ENCODE peak calls at places on chromosomes 16 and 17, in eight cellular contexts. P, I, D, T, U, F, Y and M are unnamed samples. For H3K4me1, the result is how much of the 10 kb centered on the place peaks cover.

GRCh38 chr17:7363311-7363710 is 8.4 kb downstream of the TMEM95 start:
- DNase-seq in Y (no peak), U (peak), F (no peak), P (no peak), D (no peak), I (no peak), T (no peak), M (no peak)

GRCh38 chr17:12673788-12674187 is 8.1 kb downstream of the MYOCD start:
- DNase-seq in P (no peak), D (no peak), I (no peak), T (no peak), F (no peak), U (no peak), Y (no peak), M (no peak)

GRCh38 chr17:1060991-1061390 is 64.1 kb downstream of the TIMM22 start:
- DNase-seq in P (no peak), Y (no peak), D (no peak), U (no peak), T (peak), I (peak), F (peak), M (no peak)

GRCh38 chr17:75654176-75654575 is 12.8 kb downstream of the RECQL5 start:
- DNase-seq in D (no peak), I (no peak), F (no peak), U (no peak), P (no peak), T (no peak), Y (no peak), M (no peak)

GRCh38 chr16:2462031-2462866 is 2.3 kb downstream of the TEDC2 start:
- DNase-seq in T (no peak), I (no peak), F (no peak), P (no peak), Y (no peak), U (no peak), D (no peak), M (no peak)

GRCh38 chr17:30950669-30951399 is 20.0 kb upstream of the RNF135 start:
- DNase-seq in U (peak), P (no peak), T (peak), I (peak), Y (peak), D (no peak), F (no peak), M (peak)

GRCh38 chr17:33986566-33986965 is 268.5 kb upstream of the CCL2 start:
- DNase-seq in T (no peak), U (no peak), P (no peak), D (no peak), Y (no peak), I (no peak), F (no peak), M (no peak)

GRCh38 chr17:66915204-66915611 is 49.3 kb upstream of the CACNG4 start:
- DNase-seq in P (no peak), T (peak), I (no peak), D (no peak), F (peak), U (peak), Y (peak), M (no peak)

GRCh38 chr16:57472665-57473060 is 10.2 kb downstream of the POLR2C start:
- DNase-seq in D (peak), P (no peak), F (no peak), U (no peak), T (no peak), Y (peak), I (no peak), M (no peak)

GRCh38 chr17:76270770-76271668 is 5.9 kb downstream of the UBALD2 start:
- DNase-seq in I (no peak), F (peak), D (no peak), U (no peak), Y (peak), T (no peak), P (no peak), M (no peak)

GRCh38 chr17:7215136-7215638 is 4.4 kb downstream of the DLG4 start:
- DNase-seq in F (no peak), D (no peak), T (peak), Y (no peak), I (no peak), U (peak), P (no peak), M (no peak)

GRCh38 chr17:75764711-75765421 is at the start of gene GALK1:
- DNase-seq in I (peak), U (peak), T (peak), D (peak), Y (peak), P (peak), F (peak), M (peak)

GRCh38 chr16:53817812-53818211 is 113.9 kb downstream of the FTO start:
- DNase-seq in T (no peak), U (no peak), I (no peak), P (no peak), D (no peak), Y (no peak), F (no peak), M (no peak)

GRCh38 chr16:2814757-2815298 is 2.2 kb upstream of the PRSS21 start:
- DNase-seq in Y (peak), U (no peak), I (no peak), P (no peak), T (no peak), D (no peak), F (no peak), M (no peak)

GRCh38 chr17:40558651-40559015 is 6.6 kb downstream of the CCR7 start:
- DNase-seq in U (no peak), I (no peak), D (no peak), F (no peak), Y (no peak), T (no peak), P (no peak), M (no peak)

GRCh38 chr17:30344283-30345088 is 10.6 kb upstream of the TMIGD1 start:
- DNase-seq in T (peak), Y (no peak), I (no peak), U (peak), F (peak), P (peak), D (peak), M (peak)

GRCh38 chr17:15260376-15261062 is 4.6 kb downstream of the PMP22 start:
- DNase-seq in I (peak), P (peak), D (peak), U (peak), F (peak), T (peak), Y (peak), M (peak)

GRCh38 chr17:77471984-77472836 is 331.4 kb downstream of the SEC14L1 start:
- DNase-seq in Y (no peak), F (no peak), D (peak), I (no peak), T (peak), U (no peak), P (peak), M (peak)

GRCh38 chr17:80291691-80292487 is 31.2 kb downstream of the RNF213 start:
- DNase-seq in I (no peak), D (no peak), Y (peak), U (no peak), T (no peak), P (no peak), F (no peak), M (no peak)

GRCh38 chr17:57783338-57783742 is 38.2 kb upstream of the CCDC182 start:
- DNase-seq in F (peak), U (peak), P (peak), D (peak), Y (peak), T (peak), I (peak), M (peak)

GRCh38 chr16:68658258-68658973 is 13.3 kb downstream of the CDH3 start:
- DNase-seq in I (no peak), F (no peak), D (peak), T (no peak), Y (no peak), P (peak), U (no peak), M (no peak)

GRCh38 chr17:79033046-79033616 is 9.2 kb downstream of the C1QTNF1 start:
- DNase-seq in P (no peak), T (no peak), D (no peak), Y (no peak), I (no peak), F (no peak), U (no peak), M (no peak)

GRCh38 chr17:8944748-8945147 is 20.8 kb downstream of the PIK3R5 start:
- DNase-seq in I (no peak), Y (no peak), P (no peak), U (no peak), F (no peak), D (no peak), T (no peak), M (no peak)

GRCh38 chr17:59381716-59382570 is 50.5 kb downstream of the YPEL2 start:
- DNase-seq in F (peak), D (no peak), U (no peak), Y (no peak), T (peak), P (no peak), I (peak), M (peak)

GRCh38 chr17:8079291-8080207 is 8.0 kb downstream of the ALOX12B start:
- DNase-seq in D (peak), U (peak), F (peak), T (peak), I (peak), P (peak), Y (peak), M (peak)

GRCh38 chr17:63450551-63450950 is 4.4 kb upstream of the CYB561 start:
- DNase-seq in U (no peak), T (no peak), F (no peak), P (no peak), I (no peak), Y (no peak), D (no peak), M (no peak)

GRCh38 chr16:67959520-67959919 is 8.9 kb downstream of the SLC12A4 start:
- DNase-seq in D (no peak), Y (no peak), I (peak), F (no peak), T (no peak), U (no peak), P (no peak), M (peak)

GRCh38 chr17:2911035-2911754 is 115.0 kb downstream of the RAP1GAP2 start:
- DNase-seq in T (no peak), F (no peak), P (no peak), U (no peak), I (no peak), D (no peak), Y (no peak), M (peak)

GRCh38 chr17:67431210-67432015 is 54.3 kb downstream of the PITPNC1 start:
- DNase-seq in U (no peak), F (no peak), P (no peak), D (no peak), Y (no peak), T (no peak), I (no peak), M (no peak)

GRCh38 chr17:50640701-50641338 is 6.1 kb downstream of the ABCC3 start:
- DNase-seq in D (no peak), U (peak), T (no peak), F (peak), P (no peak), I (no peak), Y (no peak), M (no peak)

GRCh38 chr16:1845985-1846384 is 19.0 kb downstream of the FAHD1 start:
- DNase-seq in F (no peak), P (no peak), U (no peak), I (no peak), D (no peak), T (no peak), Y (no peak), M (no peak)

DNA sequence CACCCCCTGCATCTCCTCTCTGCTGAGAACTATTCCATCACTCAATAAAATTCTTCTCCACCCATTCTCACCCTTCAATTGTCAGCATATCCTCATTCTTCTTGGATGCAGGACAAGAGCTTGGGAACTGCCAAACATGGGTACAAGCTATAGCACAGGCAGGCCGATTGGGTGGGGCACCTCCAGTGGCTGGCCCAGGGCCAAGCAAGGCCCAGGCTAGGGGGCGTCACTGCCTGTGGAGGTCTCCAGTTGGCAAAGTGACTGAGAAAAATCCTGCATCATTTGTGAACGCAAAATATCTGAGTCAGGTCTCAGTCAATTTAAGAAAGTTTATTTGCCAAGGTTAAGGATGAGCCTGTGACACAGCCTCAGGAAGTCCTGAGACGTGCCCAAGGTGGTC is 21.7 kb upstream of the DHRS7B start:
- DNase-seq in F (no peak), Y (no peak), D (no peak), P (no peak), U (no peak), I (no peak), T (no peak), M (no peak)
- TF ChIP-seq CTCF in F (no peak), Y (no peak), D (no peak), P (no peak), U (no peak), I (no peak), T (no peak), M (no peak)

DNA sequence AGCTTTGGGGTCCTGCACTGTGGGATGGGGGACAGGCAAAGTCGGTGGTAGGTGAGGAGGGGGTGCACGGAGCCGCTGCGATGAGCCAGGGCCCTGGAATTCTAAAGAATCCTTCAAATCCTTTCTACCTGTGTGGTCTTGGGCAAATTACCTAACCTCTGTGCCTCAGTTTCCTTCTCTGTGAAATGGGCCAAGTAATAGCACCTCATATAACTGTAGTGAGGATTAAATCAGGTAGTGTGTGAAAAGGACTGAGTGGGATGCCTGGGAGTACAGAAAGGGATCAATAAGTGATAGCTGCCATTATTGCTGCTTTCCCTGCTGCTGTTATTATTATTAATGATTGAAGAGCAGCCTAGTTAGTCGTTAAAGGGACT is 929 bp downstream of the SCNN1G start:
- DNase-seq in D (no peak), I (no peak), F (no peak), U (no peak), P (no peak), Y (no peak), T (no peak), M (no peak)
- H3K4me3 ChIP-seq in D (no peak), I (no peak), F (no peak), U (no peak), P (peak), Y (no peak), T (peak), M (no peak)

DNA sequence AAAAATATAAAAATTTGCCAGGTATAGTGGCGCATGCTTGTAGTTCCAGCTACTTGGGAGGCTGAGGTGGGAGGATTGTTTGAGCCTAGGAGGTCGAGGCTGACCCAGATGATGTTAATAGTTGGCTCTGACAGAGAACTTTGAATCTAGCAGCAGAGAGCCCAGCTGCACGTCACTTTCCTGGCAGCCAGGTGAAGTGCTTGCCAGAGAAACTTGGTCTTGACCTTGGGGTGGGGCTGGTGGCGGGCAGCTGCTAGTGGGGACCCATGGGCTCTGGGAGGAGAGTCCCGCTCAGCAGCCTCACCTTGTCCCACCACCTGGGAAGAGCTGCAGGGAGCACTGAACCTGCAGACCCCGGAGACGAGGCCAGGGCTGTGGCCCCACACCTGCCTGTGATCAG is 3.1 kb upstream of the C16orf74 start:
- DNase-seq in U (no peak), I (no peak), Y (no peak), T (no peak), P (no peak), D (no peak), F (peak), M (no peak)
- H3K4me1 ChIP-seq in U (under half), I (under half), Y (half or more), T (half or more), P (under half), D (under half), F (under half), M (under half)

DNA sequence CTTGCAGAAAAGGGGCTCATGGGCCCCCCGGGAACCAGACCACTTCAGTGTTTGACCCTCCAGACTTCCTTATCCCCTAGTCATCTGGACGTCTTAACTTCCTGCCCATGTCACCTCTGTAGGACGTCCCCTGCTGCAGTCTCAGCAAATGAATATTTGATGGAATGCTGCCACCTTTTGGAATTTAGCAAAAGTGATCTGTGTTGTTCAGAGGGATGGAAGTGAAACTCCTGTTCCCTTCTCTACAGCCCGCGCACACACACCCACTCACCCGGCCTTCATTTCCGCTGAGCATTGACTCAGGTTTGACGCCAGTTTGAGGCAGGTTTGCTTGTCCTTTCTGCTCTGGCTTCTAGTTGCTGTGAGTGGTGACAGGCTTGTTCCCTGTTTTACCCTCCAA is 507.2 kb upstream of the EEF2KMT start:
- DNase-seq in I (no peak), U (peak), F (no peak), P (no peak), D (peak), Y (no peak), T (no peak), M (no peak)
- TF ChIP-seq CTCF in I (no peak), U (peak), F (no peak), P (no peak), D (no peak), Y (no peak), T (no peak), M (no peak)

GRCh38 chr16:87198881-87199280 is 118.3 kb downstream of the C16orf95 start:
- DNase-seq in T (no peak), F (no peak), U (no peak), D (no peak), P (no peak), Y (no peak), I (no peak), M (no peak)

GRCh38 chr16:87194172-87194571 is 123.0 kb downstream of the C16orf95 start:
- DNase-seq in F (no peak), P (no peak), T (no peak), Y (no peak), I (no peak), D (no peak), U (no peak), M (no peak)

GRCh38 chr16:87198328-87198731 is 118.9 kb downstream of the C16orf95 start:
- DNase-seq in P (no peak), D (no peak), T (no peak), U (no peak), I (no peak), Y (no peak), F (no peak), M (no peak)

GRCh38 chr16:87195190-87195589 is 122.0 kb downstream of the C16orf95 start:
- DNase-seq in F (no peak), P (no peak), Y (no peak), T (no peak), U (no peak), D (no peak), I (no peak), M (no peak)

GRCh38 chr16:87196229-87196628 is 121.0 kb downstream of the C16orf95 start:
- DNase-seq in T (no peak), I (no peak), P (no peak), U (no peak), D (no peak), Y (no peak), F (no peak), M (no peak)
- H3K4me3 ChIP-seq in T (no peak), I (no peak), P (no peak), U (no peak), D (no peak), Y (no peak), F (no peak), M (no peak)

DNA sequence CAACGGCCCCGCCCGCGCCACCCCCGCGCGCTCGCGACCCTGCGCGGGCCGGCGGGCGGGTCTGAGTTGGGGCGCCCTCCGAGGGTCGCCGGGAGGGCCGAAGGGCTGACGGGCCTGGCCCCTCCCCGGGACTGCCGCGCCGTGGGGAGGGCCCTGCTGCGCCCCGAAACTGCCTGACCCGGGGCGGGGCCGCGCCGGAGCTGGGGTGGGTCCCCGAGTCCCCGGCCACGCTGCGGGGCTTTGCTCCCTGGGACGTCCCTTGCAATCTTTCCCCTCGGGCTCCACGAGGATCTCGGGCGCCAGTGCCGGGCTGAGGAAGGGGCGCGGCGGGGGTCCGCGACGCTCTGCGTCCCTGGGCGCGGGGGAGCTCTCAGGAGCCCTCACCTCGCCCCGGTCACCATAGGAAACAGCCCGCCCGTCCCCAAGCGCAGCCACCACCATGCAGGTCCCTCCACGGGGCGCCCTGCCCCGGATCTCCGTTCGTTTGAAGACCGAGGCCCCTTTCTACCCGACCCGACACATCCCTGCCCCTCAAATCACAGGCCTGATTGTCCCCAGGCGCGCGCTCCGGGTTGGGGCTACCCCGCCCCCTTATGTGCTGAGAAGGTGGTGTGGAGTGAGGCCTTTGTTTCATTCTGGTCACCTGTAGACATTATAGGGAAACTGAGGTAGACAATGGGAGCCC is 527 bp upstream of the ACTG1 start:
- DNase-seq in Y (peak), F (peak), U (peak), I (peak), T (peak), D (peak), P (peak), M (peak)
- H3K4me1 ChIP-seq in Y (half or more), F (under half), U (half or more), I (under half), T (half or more), D (under half), P (under half), M (under half)

GRCh38 chr16:30022887-30023286 is at the start of gene C16orf92:
- DNase-seq in Y (no peak), P (no peak), I (no peak), F (no peak), U (no peak), T (no peak), D (no peak), M (no peak)
- TF ChIP-seq CTCF in Y (no peak), P (no peak), I (no peak), F (no peak), U (no peak), T (no peak), D (no peak), M (no peak)

GRCh38 chr16:84048306-84048705 is 5.7 kb upstream of the SLC38A8 start:
- DNase-seq in F (peak), D (no peak), T (peak), I (no peak), P (no peak), Y (peak), U (peak), M (no peak)
- H3K4me3 ChIP-seq in F (no peak), D (no peak), T (no peak), I (no peak), P (no peak), Y (no peak), U (no peak), M (no peak)